ENCODE peak calls at places on chromosome 9, in ten cellular contexts. C is HTR-8/SVneo; G is epithelial cell of esophagus; O is stimulated activated effector memory CD8-positive, alpha-beta T cell treated with anti-CD3 and anti-CD28 coated beads, Interleukin-12 subunit alpha, Interleukin-12 subunit beta, amount 100 ng/mL, for 72 hours; W is psoas muscle; Y is GOT3; D is COLO829; R is effector memory CD4-positive, alpha-beta T cell; I is type B pancreatic cell; B is DMS153. L is an unnamed sample.

GRCh38 chr9:96135071-96135825 is 166.7 kb downstream of the HSD17B3 start:
- DNase-seq in R (no peak), Y (no peak), G (no peak), C (no peak), B (no peak), D (no peak), W (no peak), I (no peak), O (no peak), L (no peak)

GRCh38 chr9:126498331-126498730 is 115.4 kb upstream of the LMX1B start:
- DNase-seq in D (no peak), O (no peak), Y (no peak), G (no peak), B (no peak), R (no peak), I (no peak), C (no peak), W (no peak), L (no peak)

GRCh38 chr9:128121924-128122808 is 5.4 kb downstream of the PTGES2 start:
- DNase-seq in Y (no peak), B (no peak), C (no peak), I (no peak), G (no peak), R (no peak), O (no peak), W (peak), D (no peak), L (no peak)

GRCh38 chr9:30048396-30048795 is 2336.0 kb upstream of the ACO1 start:
- DNase-seq in D (no peak), B (no peak), R (no peak), Y (no peak), O (no peak), C (no peak), G (no peak), I (no peak), W (no peak), L (no peak)

GRCh38 chr9:16532681-16533450 is 337.6 kb downstream of the BNC2 start:
- DNase-seq in W (no peak), G (peak), C (no peak), B (no peak), Y (no peak), I (no peak), R (no peak), O (no peak), D (no peak), L (no peak)

GRCh38 chr9:136107953-136108647 is 10.6 kb downstream of the TMEM250 start:
- DNase-seq in W (peak), B (peak), C (no peak), Y (no peak), D (no peak), O (no peak), I (no peak), G (peak), R (no peak), L (no peak)

GRCh38 chr9:27205198-27205597 is 91.8 kb downstream of the EQTN start:
- DNase-seq in G (no peak), I (no peak), B (no peak), C (no peak), Y (no peak), D (no peak), O (no peak), W (no peak), R (no peak), L (no peak)

GRCh38 chr9:116566677-116567488 is 120.2 kb upstream of the TRIM32 start:
- DNase-seq in O (no peak), W (no peak), B (no peak), G (peak), Y (no peak), R (no peak), D (no peak), C (no peak), I (no peak), L (no peak)

GRCh38 chr9:128097156-128098016 is 29.4 kb downstream of the SLC25A25 start:
- DNase-seq in Y (no peak), I (no peak), R (no peak), C (no peak), D (no peak), O (no peak), B (no peak), W (no peak), G (no peak), L (no peak)

GRCh38 chr9:113620377-113621161 is 157.0 kb downstream of the RGS3 start:
- DNase-seq in C (peak), D (peak), I (no peak), G (peak), O (no peak), W (peak), R (no peak), B (peak), Y (peak), L (no peak)

GRCh38 chr9:3332802-3333201 is 193.0 kb downstream of the RFX3 start:
- DNase-seq in G (no peak), D (no peak), I (no peak), Y (no peak), R (no peak), O (no peak), C (no peak), W (no peak), B (no peak), L (no peak)

GRCh38 chr9:81868145-81868544 is 60.1 kb upstream of the SPATA31D4 start:
- DNase-seq in B (no peak), R (no peak), Y (no peak), D (no peak), O (no peak), W (no peak), I (no peak), G (no peak), C (no peak), L (no peak)

GRCh38 chr9:101463397-101463796 is 27.8 kb upstream of the ALDOB start:
- DNase-seq in D (no peak), I (no peak), O (no peak), G (peak), R (no peak), B (no peak), W (no peak), C (no peak), Y (no peak), L (no peak)

GRCh38 chr9:137447722-137448568 is 6.8 kb upstream of the ENTPD8 start:
- DNase-seq in R (no peak), Y (no peak), O (no peak), B (no peak), D (no peak), I (no peak), W (peak), G (no peak), C (no peak), L (no peak)

GRCh38 chr9:136631038-136632000 is 31.4 kb upstream of the EGFL7 start:
- DNase-seq in D (peak), B (peak), R (peak), G (peak), I (no peak), W (peak), C (peak), Y (peak), O (peak), L (no peak)

GRCh38 chr9:38339496-38339895 is 53.0 kb upstream of the ALDH1B1 start:
- DNase-seq in G (no peak), B (no peak), D (no peak), R (no peak), W (peak), I (no peak), O (no peak), C (no peak), Y (no peak), L (no peak)

GRCh38 chr9:114899461-114899860 is 30.9 kb downstream of the TNFSF8 start:
- DNase-seq in R (no peak), Y (no peak), D (no peak), C (no peak), B (peak), W (no peak), O (no peak), I (no peak), G (no peak), L (no peak)

GRCh38 chr9:95317893-95318211 is 343 bp upstream of the FANCC start:
- DNase-seq in W (no peak), C (no peak), I (no peak), R (no peak), G (no peak), Y (no peak), B (no peak), O (no peak), D (no peak), L (no peak)

L was measured in esophagus muscularis mucosa.